ENCODE peak calls at places on chromosome 12, in five cellular contexts. P, J, F, L and B are unnamed samples.

GRCh38 chr12:14774944-14775651 is 28.2 kb downstream of the WBP11 start:
- DNase-seq in P (peak), J (no peak), F (no peak), L (no peak), B (no peak)

GRCh38 chr12:59087691-59088090 is 167.4 kb upstream of the LRIG3 start:
- DNase-seq in P (no peak), J (no peak), F (no peak), L (no peak), B (no peak)

GRCh38 chr12:120532701-120533238 is 1.4 kb upstream of the RNF10 start:
- DNase-seq in P (no peak), J (no peak), F (no peak), L (no peak), B (no peak)

GRCh38 chr12:69056743-69057515 is 124.0 kb upstream of the CPM start:
- DNase-seq in P (no peak), J (peak), F (peak), L (no peak), B (no peak)

GRCh38 chr12:132561784-132562156 is 48.6 kb downstream of the LRCOL1 start:
- DNase-seq in P (peak), J (no peak), F (no peak), L (no peak), B (peak)

GRCh38 chr12:92987362-92987761 is 58.3 kb upstream of the EEA1 start:
- DNase-seq in P (peak), J (peak), F (peak), L (peak), B (peak)

GRCh38 chr12:112473056-112473455 is 54.3 kb downstream of the PTPN11 start:
- DNase-seq in P (peak), J (no peak), F (peak), L (no peak), B (peak)

GRCh38 chr12:118360785-118361404 is 11.8 kb downstream of the TAOK3 start:
- DNase-seq in P (no peak), J (no peak), F (peak), L (no peak), B (no peak)

GRCh38 chr12:58349161-58349560 is 407.8 kb downstream of the ATP23 start:
- DNase-seq in P (no peak), J (no peak), F (no peak), L (no peak), B (no peak)

GRCh38 chr12:63826002-63826585 is 18.4 kb upstream of the SRGAP1 start:
- DNase-seq in P (no peak), J (peak), F (peak), L (no peak), B (peak)

GRCh38 chr12:82057770-82058169 is 298.6 kb upstream of the PPFIA2 start:
- DNase-seq in P (no peak), J (peak), F (no peak), L (no peak), B (no peak)

GRCh38 chr12:64635356-64635998 is 25.2 kb downstream of the RASSF3 start:
- DNase-seq in P (no peak), J (no peak), F (no peak), L (no peak), B (no peak)

GRCh38 chr12:96104566-96104965 is 69.2 kb upstream of the LTA4H start:
- DNase-seq in P (no peak), J (no peak), F (no peak), L (no peak), B (no peak)

GRCh38 chr12:72288911-72289310 is 16.7 kb downstream of the TRHDE start:
- DNase-seq in P (no peak), J (no peak), F (no peak), L (no peak), B (peak)